ENCODE peak calls at places on chromosomes 13 and 19, in nine cellular contexts. Q, C, G, V, L, O, K, X and B are unnamed samples.

GRCh38 chr13:46010148-46010547 is 42.4 kb downstream of the ZC3H13 start:
- DNase-seq in C (no peak), V (peak; percentile 17), G (no peak), K (no peak), X (no peak), Q (no peak), O (no peak), L (peak; percentile 17), B (no peak)

GRCh38 chr13:26991508-26992181 is 180.0 kb downstream of the USP12 start:
- DNase-seq in Q (no peak), K (no peak), X (peak; percentile 27), C (no peak), O (no peak), L (no peak), V (no peak), G (no peak), B (no peak)

GRCh38 chr13:34308725-34309124 is 490.8 kb downstream of the RFC3 start:
- DNase-seq in L (no peak), V (no peak), C (no peak), O (peak; percentile 80), G (no peak), K (no peak), X (no peak), Q (no peak), B (no peak)

GRCh38 chr13:89066868-89067466 is 1395.8 kb downstream of the SLITRK5 start:
- DNase-seq in L (peak; percentile 79), G (no peak), K (no peak), C (no peak), X (peak; percentile 0), Q (no peak), O (no peak), V (peak; percentile 24), B (no peak)

GRCh38 chr19:18340237-18340989 is at the start of gene PGPEP1:
- DNase-seq in V (peak; percentile 35), K (no peak), O (no peak), C (peak; percentile 70), L (no peak), Q (peak; percentile 84), G (peak; percentile 40), X (peak; percentile 41), B (peak; percentile 53)

GRCh38 chr19:14385492-14385891 is 4.2 kb downstream of the ADGRE5 start:
- DNase-seq in O (no peak), Q (no peak), G (no peak), X (no peak), C (no peak), K (no peak), L (no peak), V (no peak), B (no peak)

GRCh38 chr13:65965496-65965895 is 1264.6 kb downstream of the PCDH9 start:
- DNase-seq in Q (no peak), O (no peak), K (no peak), C (no peak), X (peak; percentile 20), L (peak; percentile 76), V (peak; percentile 81), G (no peak), B (no peak)

GRCh38 chr13:87827479-87827878 is 156.3 kb downstream of the SLITRK5 start:
- DNase-seq in O (no peak), G (no peak), Q (no peak), C (no peak), K (no peak), L (peak; percentile 76), V (peak; percentile 59), X (no peak), B (no peak)

GRCh38 chr13:20127263-20127562 is 33.6 kb downstream of the GJA3 start:
- DNase-seq in L (peak; percentile 27), O (no peak), Q (no peak), G (no peak), K (no peak), C (no peak), V (no peak), X (no peak), B (no peak)

GRCh38 chr13:113942591-113943103 is 31.2 kb downstream of the C13orf46 start:
- DNase-seq in V (no peak), Q (peak; percentile 46), O (no peak), L (no peak), X (no peak), C (no peak), K (no peak), G (no peak), B (peak; percentile 22)

GRCh38 chr19:18419195-18419698 is at the start of gene SSBP4:
- DNase-seq in C (peak; percentile 72), L (peak; percentile 80), O (no peak), K (no peak), X (peak; percentile 70), Q (peak; percentile 89), V (peak; percentile 64), G (no peak), B (no peak)

GRCh38 chr19:46211201-46211881 is 18.2 kb upstream of the IGFL1 start:
- DNase-seq in Q (peak; percentile 59), O (no peak), L (peak; percentile 89), C (no peak), V (no peak), X (no peak), K (no peak), G (no peak), B (no peak)

GRCh38 chr19:53808710-53809125 is 15.4 kb downstream of the NLRP12 start:
- DNase-seq in X (peak; percentile 42), Q (no peak), K (no peak), V (peak; percentile 62), C (no peak), O (no peak), L (peak; percentile 41), G (no peak), B (no peak)

GRCh38 chr19:58392945-58393724 is 2.3 kb upstream of the RNF225 start:
- DNase-seq in X (no peak), Q (no peak), G (no peak), K (no peak), O (no peak), V (no peak), C (no peak), L (no peak), B (peak; percentile 41)

DNA sequence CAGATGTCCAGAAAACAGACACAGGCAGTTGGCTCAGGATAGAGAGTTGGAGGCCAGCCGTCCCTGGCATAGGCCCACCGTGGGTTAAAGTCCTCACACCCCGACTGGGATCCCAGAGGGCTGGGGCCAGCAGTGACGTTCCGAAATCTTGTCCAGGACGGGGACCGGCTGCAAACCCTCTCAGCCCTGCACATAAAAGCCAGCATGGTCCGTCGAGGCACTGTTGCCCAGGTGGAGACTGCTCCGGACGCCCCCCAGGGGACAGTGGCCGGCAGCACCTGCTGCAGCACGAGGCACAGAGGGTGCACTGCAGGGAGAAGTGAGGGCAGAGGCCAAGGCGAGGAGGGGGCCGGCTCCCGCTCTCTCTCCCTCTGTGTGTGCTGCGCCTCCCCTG is 4.3 kb upstream of the IFNL2 start:
- DNase-seq in X (no peak), K (no peak), L (no peak), G (no peak), V (no peak), C (no peak), O (no peak), Q (no peak), B (no peak)
- TF ChIP-seq CTCF in X (no peak), K (no peak), L (no peak), G (no peak), V (no peak), C (no peak), O (no peak), Q (no peak), B (no peak)

DNA sequence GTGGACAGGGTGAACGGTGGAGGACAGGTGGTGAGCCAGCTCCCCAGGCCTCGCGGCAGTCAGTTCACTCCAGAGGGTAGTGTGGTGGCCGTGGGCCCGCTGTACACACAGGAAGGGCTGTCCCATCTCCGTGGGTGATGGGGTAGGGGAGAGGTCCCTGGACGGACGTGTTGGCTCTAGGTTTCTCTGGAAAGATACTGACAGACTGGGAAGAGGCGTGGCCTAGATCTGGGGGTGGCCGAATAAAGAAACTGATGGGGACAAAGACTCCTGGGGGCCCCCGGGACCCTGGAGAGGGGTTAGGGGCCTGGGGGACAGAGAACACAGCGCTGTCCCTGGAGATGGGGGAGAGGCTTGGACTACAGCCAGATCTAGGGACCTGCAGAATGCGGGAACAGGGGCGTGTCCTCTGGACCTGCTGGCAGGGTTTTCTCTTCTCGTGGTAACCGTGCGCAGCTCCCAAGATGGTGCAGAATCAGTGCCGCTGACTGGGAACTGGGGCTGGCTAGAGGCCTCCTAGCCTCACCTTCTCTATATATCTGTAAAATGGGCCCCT is 4.0 kb upstream of the PRAM1 start:
- DNase-seq in X (no peak), K (no peak), V (no peak), G (no peak), O (no peak), L (no peak), C (no peak), Q (no peak), B (no peak)
- TF ChIP-seq CTCF in X (no peak), K (no peak), V (no peak), G (peak; percentile 7), O (no peak), L (no peak), C (no peak), Q (no peak), B (peak; percentile 54)

DNA sequence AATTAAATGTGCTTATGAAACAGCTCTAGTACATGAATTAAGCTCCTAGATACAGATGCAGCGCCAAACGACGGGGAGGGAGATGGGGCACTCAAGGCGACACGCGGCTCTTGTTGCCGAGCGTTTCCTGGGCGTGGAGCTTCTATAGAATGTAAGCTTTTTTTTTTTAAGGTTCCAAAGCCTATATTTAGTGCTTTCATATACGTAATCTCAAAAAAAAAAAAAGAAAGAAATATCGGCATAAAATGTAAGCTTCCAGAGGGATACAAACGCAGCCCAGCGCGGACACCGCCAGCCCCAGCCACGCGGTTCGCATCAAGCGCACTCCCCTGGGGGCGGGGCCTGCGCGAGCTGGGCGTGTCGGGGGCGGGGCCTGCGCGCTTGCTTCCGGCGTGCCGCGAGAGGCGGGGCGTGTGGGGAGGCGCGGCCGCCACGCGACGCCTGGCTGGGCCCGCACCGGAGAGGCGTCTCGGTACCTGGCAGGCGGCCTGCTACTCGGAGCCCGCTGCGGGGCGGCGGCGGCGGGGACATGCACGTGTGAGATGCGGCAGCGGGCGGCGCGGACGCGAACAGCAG is at the start of gene URI1:
- DNase-seq in G (peak; percentile 86), L (peak; percentile 91), C (peak; percentile 99), K (peak; percentile 85), Q (peak; percentile 95), X (peak; percentile 70), V (peak; percentile 71), O (no peak), B (peak; percentile 77)
- TF ChIP-seq CTCF in G (no peak), L (no peak), C (no peak), K (no peak), Q (no peak), X (no peak), V (no peak), O (no peak), B (no peak)

GRCh38 chr13:51867062-51867461 is 5.3 kb downstream of the CCDC70 start:
- DNase-seq in V (no peak), C (no peak), K (no peak), G (no peak), X (no peak), Q (no peak), L (no peak), O (no peak), B (no peak)
- TF ChIP-seq CTCF in V (no peak), C (no peak), K (no peak), G (no peak), X (no peak), Q (no peak), L (no peak), O (no peak), B (no peak)

GRCh38 chr13:112188298-112188610 is 121.3 kb downstream of the SOX1 start:
- DNase-seq in K (no peak), L (no peak), V (no peak), G (no peak), C (no peak), Q (no peak), X (no peak), O (no peak), B (peak; percentile 22)
- TF ChIP-seq CTCF in K (no peak), L (no peak), V (no peak), G (no peak), C (no peak), Q (no peak), X (no peak), O (no peak), B (no peak)